ENCODE peak calls at places on chromosomes 6 and 20, in six cellular contexts. One of them, this sample, is unnamed.

GRCh38 chr20:38752029-38752428 is 3.8 kb downstream of the ACTR5 start:
- DNase-seq in kidney epithelial cell: no peak
- DNase-seq in heart right ventricle: no peak
- DNase-seq in upper lobe of right lung: no peak
- DNase-seq in activated T-helper 2 cell treated with anti-CD3 and anti-CD28 coated beads, Interferon-gamma antibody, Interleukin-2, Interleukin-4, amounts not matched to agents 10 μg/mL and 5 μg/mL and 100 μg/mL, durations not matched to agents 14 hours and 24 hours and 36 hours: no peak
- DNase-seq in HCEC 1CT: no peak
- DNase-seq in this sample: no peak

GRCh38 chr6:34810936-34811632 is 19.2 kb downstream of the BLTP3A start:
- DNase-seq in activated T-helper 2 cell treated with anti-CD3 and anti-CD28 coated beads, Interferon-gamma antibody, Interleukin-2, Interleukin-4, amounts not matched to agents 10 μg/mL and 5 μg/mL and 100 μg/mL, durations not matched to agents 14 hours and 24 hours and 36 hours: no peak
- DNase-seq in HCEC 1CT: no peak
- DNase-seq in heart right ventricle: no peak
- DNase-seq in upper lobe of right lung: no peak
- DNase-seq in kidney epithelial cell: no peak
- DNase-seq in this sample: no peak

GRCh38 chr20:20184149-20184548 is 131.8 kb downstream of the CFAP61 start:
- DNase-seq in kidney epithelial cell: no peak
- DNase-seq in activated T-helper 2 cell treated with anti-CD3 and anti-CD28 coated beads, Interferon-gamma antibody, Interleukin-2, Interleukin-4, amounts not matched to agents 10 μg/mL and 5 μg/mL and 100 μg/mL, durations not matched to agents 14 hours and 24 hours and 36 hours: no peak
- DNase-seq in heart right ventricle: no peak
- DNase-seq in HCEC 1CT: no peak
- DNase-seq in upper lobe of right lung: no peak
- DNase-seq in this sample: no peak

GRCh38 chr6:21999012-21999528 is 297.8 kb downstream of the PRL start:
- DNase-seq in kidney epithelial cell: peak; percentile 44
- DNase-seq in HCEC 1CT: no peak
- DNase-seq in activated T-helper 2 cell treated with anti-CD3 and anti-CD28 coated beads, Interferon-gamma antibody, Interleukin-2, Interleukin-4, amounts not matched to agents 10 μg/mL and 5 μg/mL and 100 μg/mL, durations not matched to agents 14 hours and 24 hours and 36 hours: no peak
- DNase-seq in heart right ventricle: no peak
- DNase-seq in upper lobe of right lung: no peak
- DNase-seq in this sample: peak; percentile 61

GRCh38 chr20:31652917-31653385 is 15.2 kb downstream of the COX4I2 start:
- DNase-seq in HCEC 1CT: peak; percentile 63
- DNase-seq in kidney epithelial cell: no peak
- DNase-seq in heart right ventricle: no peak
- DNase-seq in upper lobe of right lung: no peak
- DNase-seq in activated T-helper 2 cell treated with anti-CD3 and anti-CD28 coated beads, Interferon-gamma antibody, Interleukin-2, Interleukin-4, amounts not matched to agents 10 μg/mL and 5 μg/mL and 100 μg/mL, durations not matched to agents 14 hours and 24 hours and 36 hours: no peak
- DNase-seq in this sample: peak; percentile 49

GRCh38 chr6:105042648-105043047 is 85.7 kb downstream of the LIN28B start:
- DNase-seq in HCEC 1CT: no peak
- DNase-seq in activated T-helper 2 cell treated with anti-CD3 and anti-CD28 coated beads, Interferon-gamma antibody, Interleukin-2, Interleukin-4, amounts not matched to agents 10 μg/mL and 5 μg/mL and 100 μg/mL, durations not matched to agents 14 hours and 24 hours and 36 hours: no peak
- DNase-seq in kidney epithelial cell: no peak
- DNase-seq in heart right ventricle: no peak
- DNase-seq in upper lobe of right lung: no peak
- DNase-seq in this sample: no peak

GRCh38 chr20:59736366-59736765 is 132.0 kb downstream of the PHACTR3 start:
- DNase-seq in kidney epithelial cell: no peak
- DNase-seq in heart right ventricle: no peak
- DNase-seq in activated T-helper 2 cell treated with anti-CD3 and anti-CD28 coated beads, Interferon-gamma antibody, Interleukin-2, Interleukin-4, amounts not matched to agents 10 μg/mL and 5 μg/mL and 100 μg/mL, durations not matched to agents 14 hours and 24 hours and 36 hours: no peak
- DNase-seq in HCEC 1CT: no peak
- DNase-seq in upper lobe of right lung: peak; percentile 40
- DNase-seq in this sample: no peak

GRCh38 chr6:137830562-137830961 is 36.5 kb upstream of the TNFAIP3 start:
- DNase-seq in activated T-helper 2 cell treated with anti-CD3 and anti-CD28 coated beads, Interferon-gamma antibody, Interleukin-2, Interleukin-4, amounts not matched to agents 10 μg/mL and 5 μg/mL and 100 μg/mL, durations not matched to agents 14 hours and 24 hours and 36 hours: no peak
- DNase-seq in kidney epithelial cell: no peak
- DNase-seq in HCEC 1CT: no peak
- DNase-seq in heart right ventricle: no peak
- DNase-seq in upper lobe of right lung: no peak
- DNase-seq in this sample: no peak

GRCh38 chr6:117483645-117484016 is 1.2 kb downstream of the DCBLD1 start:
- DNase-seq in heart right ventricle: no peak
- DNase-seq in kidney epithelial cell: no peak
- DNase-seq in HCEC 1CT: peak; percentile 41
- DNase-seq in activated T-helper 2 cell treated with anti-CD3 and anti-CD28 coated beads, Interferon-gamma antibody, Interleukin-2, Interleukin-4, amounts not matched to agents 10 μg/mL and 5 μg/mL and 100 μg/mL, durations not matched to agents 14 hours and 24 hours and 36 hours: no peak
- DNase-seq in upper lobe of right lung: no peak
- DNase-seq in this sample: peak; percentile 12

GRCh38 chr6:27867941-27868705 is 44.1 kb downstream of the OR2B2 start:
- DNase-seq in upper lobe of right lung: no peak
- DNase-seq in heart right ventricle: no peak
- DNase-seq in HCEC 1CT: peak; percentile 25
- DNase-seq in kidney epithelial cell: no peak
- DNase-seq in activated T-helper 2 cell treated with anti-CD3 and anti-CD28 coated beads, Interferon-gamma antibody, Interleukin-2, Interleukin-4, amounts not matched to agents 10 μg/mL and 5 μg/mL and 100 μg/mL, durations not matched to agents 14 hours and 24 hours and 36 hours: no peak
- DNase-seq in this sample: no peak

GRCh38 chr6:154938245-154938583 is 56.9 kb upstream of the TIAM2 start:
- DNase-seq in activated T-helper 2 cell treated with anti-CD3 and anti-CD28 coated beads, Interferon-gamma antibody, Interleukin-2, Interleukin-4, amounts not matched to agents 10 μg/mL and 5 μg/mL and 100 μg/mL, durations not matched to agents 14 hours and 24 hours and 36 hours: no peak
- DNase-seq in kidney epithelial cell: no peak
- DNase-seq in heart right ventricle: no peak
- DNase-seq in upper lobe of right lung: peak; percentile 68
- DNase-seq in HCEC 1CT: no peak
- DNase-seq in this sample: no peak